ENCODE peak calls at places on chromosome 1, in seven cellular contexts. V is GM12865; H is IMR-90; U is CD8-positive, alpha-beta T cell; A is ascending aorta; M is lower leg skin; W is fibroblast of mammary gland. B is an unnamed sample.

GRCh38 chr1:169707917-169708604 is 3.4 kb downstream of the SELL start:
- DNase-seq in W (no peak), H (no peak), V (no peak), U (peak; percentile 25), M (no peak), A (no peak), B (no peak)

GRCh38 chr1:205068001-205068400 is 16.3 kb downstream of the TMEM81 start:
- DNase-seq in U (no peak), M (peak; percentile 72), A (no peak), H (no peak), V (no peak), W (no peak), B (no peak)

GRCh38 chr1:27605796-27606707 is 2.1 kb upstream of the AHDC1 start:
- DNase-seq in U (peak; percentile 69), M (no peak), A (no peak), H (peak; percentile 63), W (peak; percentile 60), V (peak; percentile 76), B (peak; percentile 50)

GRCh38 chr1:170765712-170766330 is 101.9 kb downstream of the PRRX1 start:
- DNase-seq in A (no peak), W (peak; percentile 70), M (no peak), U (no peak), V (peak; percentile 17), H (peak; percentile 64), B (peak; percentile 64)

GRCh38 chr1:59678809-59679228 is 135.9 kb upstream of the HOOK1 start:
- DNase-seq in H (peak; percentile 98), W (peak; percentile 96), U (no peak), M (no peak), V (no peak), A (no peak), B (peak; percentile 98)

GRCh38 chr1:204319462-204319861 is 40.3 kb downstream of the PLEKHA6 start:
- DNase-seq in A (no peak), V (no peak), H (peak; percentile 97), U (no peak), M (no peak), W (peak; percentile 90), B (peak; percentile 90)

GRCh38 chr1:174160109-174160473 is 771 bp downstream of the RABGAP1L start:
- DNase-seq in M (peak; percentile 89), V (peak; percentile 54), U (no peak), W (peak; percentile 57), H (peak; percentile 39), A (peak; percentile 82), B (peak; percentile 28)

GRCh38 chr1:87915771-87916170 is 587.1 kb downstream of the LMO4 start:
- DNase-seq in U (no peak), H (peak; percentile 35), V (no peak), W (peak; percentile 66), A (no peak), M (no peak), B (no peak)

GRCh38 chr1:1966086-1966740 is 37.4 kb downstream of the CFAP74 start:
- DNase-seq in H (no peak), A (no peak), V (no peak), M (no peak), U (no peak), W (no peak), B (no peak)

GRCh38 chr1:1965546-1965945 is 38.0 kb downstream of the CFAP74 start:
- DNase-seq in W (no peak), H (no peak), V (no peak), M (no peak), U (no peak), A (no peak), B (no peak)

GRCh38 chr1:1962752-1963151 is 40.8 kb downstream of the CFAP74 start:
- DNase-seq in V (no peak), A (no peak), M (no peak), W (no peak), U (no peak), H (no peak), B (no peak)

GRCh38 chr1:1963570-1963969 is 40.0 kb downstream of the CFAP74 start:
- DNase-seq in W (no peak), M (no peak), V (no peak), U (no peak), A (no peak), H (no peak), B (no peak)

DNA sequence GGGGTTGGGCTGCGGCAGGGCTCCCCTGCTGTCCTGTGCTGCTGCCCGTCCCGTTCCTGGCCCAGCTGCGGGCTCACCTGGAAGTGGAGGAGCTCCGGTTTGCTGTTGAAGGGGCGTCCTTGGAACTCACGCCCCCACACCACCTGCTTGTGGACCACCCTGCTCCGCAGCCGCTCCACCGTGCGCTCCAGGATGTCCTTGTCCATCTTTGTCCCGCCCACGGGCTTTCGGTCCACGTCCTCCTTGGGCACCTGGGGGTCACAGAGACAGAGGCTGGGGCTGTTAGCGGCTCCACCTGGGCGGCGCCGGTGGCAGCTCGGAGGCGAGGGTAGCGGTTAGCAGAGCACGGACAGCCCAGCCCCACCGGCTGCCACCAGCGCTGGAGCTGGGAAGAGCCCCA is 38.8 kb downstream of the CFAP74 start:
- DNase-seq in W (no peak), A (no peak), M (no peak), H (no peak), V (no peak), U (no peak), B (no peak)
- TF ChIP-seq CTCF in W (no peak), A (no peak), M (no peak), H (no peak), V (no peak), U (no peak), B (no peak)

GRCh38 chr1:1065265-1065939 is 8.7 kb downstream of the RNF223 start:
- DNase-seq in U (peak; percentile 29), W (no peak), V (no peak), M (no peak), A (no peak), H (no peak), B (no peak)

GRCh38 chr1:1068077-1068373 is 6.1 kb downstream of the RNF223 start:
- DNase-seq in U (no peak), V (no peak), H (no peak), A (no peak), M (no peak), W (no peak), B (no peak)

GRCh38 chr1:1068374-1069060 is 5.6 kb downstream of the RNF223 start:
- DNase-seq in M (no peak), U (peak; percentile 74), W (no peak), A (no peak), V (peak; percentile 37), H (no peak), B (no peak)

GRCh38 chr1:1067284-1068076 is 6.6 kb downstream of the RNF223 start:
- DNase-seq in H (no peak), W (no peak), M (no peak), U (no peak), V (no peak), A (no peak), B (no peak)

DNA sequence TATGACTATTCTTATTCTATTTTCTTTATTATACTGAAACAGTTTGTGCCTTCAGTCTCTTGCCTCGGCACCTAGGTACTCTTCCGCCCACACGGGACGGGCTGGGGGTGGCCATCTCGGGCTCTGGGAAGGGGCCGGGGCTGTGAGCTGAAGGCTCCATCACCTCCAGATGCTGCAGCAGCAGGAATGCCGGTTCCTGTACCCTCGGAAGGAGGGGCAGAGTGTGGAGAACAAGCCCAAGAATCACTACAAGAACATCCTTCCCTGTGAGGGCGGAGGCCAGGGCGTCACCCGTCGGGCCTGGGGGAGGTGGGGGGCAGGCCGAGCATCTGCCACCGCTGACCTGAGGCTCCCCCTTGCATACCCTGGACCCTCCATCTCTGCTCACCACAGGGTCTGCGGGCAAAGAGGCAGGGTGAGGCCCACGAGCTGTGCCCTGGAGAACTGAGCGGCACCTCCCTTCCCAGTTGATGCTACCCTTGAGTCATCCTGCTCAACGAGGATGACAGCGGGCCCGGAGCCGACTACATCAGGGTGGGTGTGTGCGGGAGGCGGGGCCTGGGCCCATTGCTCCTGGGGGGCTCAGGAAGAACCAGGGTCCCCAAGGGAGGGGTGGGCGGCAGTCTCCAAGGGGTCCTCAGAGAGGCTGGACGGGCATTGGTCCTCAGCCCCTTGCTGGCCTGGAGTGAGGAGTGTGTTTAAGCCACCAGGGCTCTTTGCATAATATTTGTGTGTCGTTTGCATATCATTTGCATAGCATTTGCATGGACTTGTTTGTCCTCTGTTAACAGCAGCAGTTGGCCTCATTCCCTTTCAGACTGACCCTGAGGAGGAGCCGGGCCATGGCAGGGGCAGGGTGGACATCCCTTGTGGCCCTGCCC is 7.5 kb downstream of the RNF223 start:
- DNase-seq in H (no peak), U (peak; percentile 52), V (no peak), M (no peak), A (no peak), W (no peak), B (no peak)
- H3K4me3 ChIP-seq in H (no peak overlapping the region), U (no peak overlapping the region), V (no peak overlapping the region), M (no peak overlapping the region), A (no peak overlapping the region), W (no peak overlapping the region), B (no peak overlapping the region)

GRCh38 chr1:157739229-157739901 is 37.6 kb downstream of the FCRL2 start:
- DNase-seq in W (no peak), M (no peak), U (no peak), A (no peak), H (no peak), V (no peak), B (no peak)
- TF ChIP-seq CTCF in W (no peak), M (no peak), U (no peak), A (no peak), H (no peak), V (no peak), B (no peak)

DNA sequence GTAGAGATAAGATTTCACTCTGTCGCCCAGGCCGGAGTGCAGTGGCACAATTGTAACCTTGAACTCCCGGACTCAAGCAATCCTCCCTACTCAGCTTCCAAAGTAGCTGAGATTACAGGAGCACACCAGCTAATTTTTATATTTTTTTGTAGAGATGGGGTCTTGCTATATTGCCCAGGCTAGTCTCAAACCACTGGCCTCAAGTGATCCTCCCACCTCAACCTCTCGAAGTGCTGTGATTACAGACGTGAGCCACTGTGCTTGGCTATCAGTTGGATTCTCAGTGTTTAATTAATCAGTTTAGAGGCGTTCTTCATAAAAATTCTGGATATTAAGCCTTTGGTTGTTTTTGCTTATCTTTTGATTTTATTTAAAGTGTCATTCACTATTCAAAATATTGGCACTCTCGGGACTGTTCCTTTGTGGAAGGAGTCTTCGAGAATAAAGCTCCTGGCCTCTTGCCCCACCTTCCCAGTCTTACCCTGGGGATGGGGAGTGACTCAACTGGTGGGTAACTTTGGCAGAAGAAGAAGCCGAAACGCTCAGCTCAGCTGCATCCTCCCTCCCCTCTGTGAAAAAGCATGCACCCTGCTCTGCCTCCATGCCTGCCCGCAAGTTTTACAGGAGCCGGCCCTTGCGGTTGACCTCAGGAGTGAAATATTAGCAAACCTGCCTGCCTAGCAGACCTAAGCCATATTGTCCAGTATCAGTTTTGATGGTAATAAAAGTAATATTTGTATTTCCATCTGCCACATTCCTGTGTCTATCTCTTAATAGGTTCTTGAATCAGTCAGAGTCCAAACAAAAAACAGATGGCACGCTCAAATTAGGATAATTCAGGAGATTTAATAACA is 11.3 kb upstream of the HYI start:
- DNase-seq in U (no peak), M (no peak), A (no peak), H (no peak), W (peak; percentile 58), V (no peak), B (no peak)
- H3K4me3 ChIP-seq in U (no peak overlapping the region), M (no peak overlapping the region), A (no peak overlapping the region), H (no peak overlapping the region), W (no peak overlapping the region), V (no peak overlapping the region), B (no peak overlapping the region)

B was measured in AG10803.